ENCODE peak calls at places on chromosomes 13 and 19, in nine cellular contexts. A, X, D, Q, Y, P, C, T and K are unnamed samples.
A peak's percentile ranks its signal among the peaks of the same experiment; 100 is the strongest.

GRCh38 chr19:50315773-50316448 is 13.3 kb downstream of the KCNC3 start:
- DNase-seq in P (no peak), A (no peak), Q (no peak), C (no peak), T (peak; percentile 83), X (no peak), D (no peak), Y (no peak), K (no peak)

GRCh38 chr19:52670046-52670445 is 31.9 kb upstream of the ZNF83 start:
- DNase-seq in T (no peak), D (no peak), Q (no peak), P (peak; percentile 16), Y (no peak), A (no peak), C (no peak), X (no peak), K (no peak)

GRCh38 chr19:44142014-44142523 is 715 bp downstream of the ZNF234 start:
- DNase-seq in Y (peak; percentile 49), A (peak; percentile 43), T (peak; percentile 45), P (peak; percentile 12), Q (no peak), D (peak; percentile 43), C (peak; percentile 52), X (no peak), K (no peak)

GRCh38 chr13:33578786-33579185 is 239.2 kb upstream of the RFC3 start:
- DNase-seq in P (no peak), T (no peak), X (no peak), Q (no peak), Y (peak; percentile 40), D (peak; percentile 68), A (peak; percentile 54), C (peak; percentile 58), K (no peak)

GRCh38 chr19:51277112-51277511 is 26.2 kb downstream of the SIGLECL1 start:
- DNase-seq in X (no peak), D (no peak), A (no peak), Q (no peak), C (no peak), Y (no peak), P (no peak), T (no peak), K (no peak)

GRCh38 chr13:90721937-90722336 is 625.5 kb upstream of the MIR17HG start:
- DNase-seq in Q (no peak), Y (no peak), T (no peak), A (no peak), P (no peak), C (no peak), X (no peak), D (no peak), K (no peak)

GRCh38 chr13:100442095-100442832 is 146.3 kb downstream of the GGACT start:
- DNase-seq in Y (no peak), A (no peak), D (no peak), C (no peak), P (no peak), Q (no peak), T (no peak), X (no peak), K (no peak)

GRCh38 chr19:35037716-35038622 is 3.6 kb upstream of the HPN start:
- DNase-seq in C (peak; percentile 56), X (no peak), P (no peak), T (no peak), Q (no peak), Y (peak; percentile 49), A (peak; percentile 67), D (peak; percentile 59), K (no peak)

GRCh38 chr13:104984296-104984818 is 1551.1 kb downstream of the EFNB2 start:
- DNase-seq in D (peak; percentile 65), Y (peak; percentile 1), T (no peak), A (peak; percentile 71), P (no peak), Q (no peak), X (peak; percentile 49), C (peak; percentile 55), K (no peak)

GRCh38 chr13:53631511-53631910 is 602.9 kb downstream of the OLFM4 start:
- DNase-seq in A (no peak), Y (no peak), D (no peak), X (no peak), Q (no peak), T (no peak), C (no peak), P (no peak), K (no peak)

GRCh38 chr13:111893607-111894443 is 173.1 kb upstream of the SOX1 start:
- DNase-seq in P (no peak), Y (no peak), A (no peak), T (peak; percentile 51), Q (no peak), C (no peak), D (no peak), X (no peak), K (no peak)

GRCh38 chr19:3782903-3783302 is 3.3 kb downstream of the MATK start:
- DNase-seq in P (no peak), A (no peak), Y (no peak), X (no peak), D (no peak), T (no peak), Q (no peak), C (no peak), K (no peak)

GRCh38 chr13:23898101-23898500 is 799 bp upstream of the C1QTNF9B start:
- DNase-seq in Y (peak; percentile 69), X (no peak), Q (peak; percentile 46), P (no peak), D (peak; percentile 82), T (no peak), A (peak; percentile 72), C (peak; percentile 46), K (no peak)

GRCh38 chr13:101098873-101099272 is 317.4 kb downstream of the NALCN start:
- DNase-seq in Q (no peak), D (no peak), T (no peak), Y (no peak), C (no peak), P (no peak), X (no peak), A (no peak), K (no peak)

GRCh38 chr19:3687774-3688706 is 12.2 kb downstream of the PIP5K1C start:
- DNase-seq in X (no peak), A (no peak), P (peak; percentile 57), T (no peak), D (no peak), Q (no peak), Y (no peak), C (no peak), K (peak; percentile 50)

GRCh38 chr13:112486386-112487126 is 101.4 kb downstream of the TUBGCP3 start:
- DNase-seq in T (peak; percentile 28), X (no peak), A (no peak), P (no peak), Q (no peak), Y (no peak), C (no peak), D (no peak), K (no peak)

GRCh38 chr19:19342086-19343015 is 21.7 kb downstream of the MAU2 start:
- DNase-seq in Q (peak; percentile 57), X (peak; percentile 64), P (peak; percentile 67), A (peak; percentile 70), Y (peak; percentile 31), T (peak; percentile 95), C (peak; percentile 66), D (peak; percentile 69), K (peak; percentile 74)

GRCh38 chr19:45560038-45560437 is 24.6 kb downstream of the OPA3 start:
- DNase-seq in Y (no peak), X (no peak), P (no peak), D (no peak), T (no peak), Q (no peak), C (no peak), A (no peak), K (no peak)

GRCh38 chr19:54534156-54534555 is 31.5 kb downstream of the LAIR2 start:
- DNase-seq in P (no peak), C (no peak), Y (no peak), D (no peak), X (no peak), T (no peak), A (no peak), Q (no peak), K (no peak)
- H3K4me3 ChIP-seq in P (no peak overlapping the region), C (no peak overlapping the region), Y (no peak overlapping the region), D (no peak overlapping the region), X (no peak overlapping the region), T (no peak overlapping the region), A (no peak overlapping the region), Q (no peak overlapping the region), K (no peak overlapping the region)

GRCh38 chr19:38596057-38596981 is 21.4 kb downstream of the MAP4K1 start:
- DNase-seq in Y (no peak), D (no peak), A (peak; percentile 16), C (no peak), X (no peak), P (peak; percentile 72), T (peak; percentile 100), Q (peak; percentile 38), K (no peak)

GRCh38 chr19:38587562-38587961 is 30.2 kb downstream of the MAP4K1 start:
- DNase-seq in A (no peak), D (no peak), X (no peak), Y (no peak), T (no peak), P (no peak), C (no peak), Q (no peak), K (no peak)

GRCh38 chr19:38597075-38597474 is 20.7 kb downstream of the MAP4K1 start:
- DNase-seq in P (no peak), T (peak; percentile 63), D (no peak), Y (no peak), C (no peak), X (no peak), A (no peak), Q (no peak), K (no peak)

GRCh38 chr19:38588041-38588440 is 29.7 kb downstream of the MAP4K1 start:
- DNase-seq in P (no peak), T (no peak), A (no peak), Q (no peak), C (no peak), X (no peak), Y (no peak), D (no peak), K (no peak)

GRCh38 chr19:38592940-38593339 is 24.8 kb downstream of the MAP4K1 start:
- DNase-seq in P (no peak), Y (no peak), A (no peak), D (no peak), C (no peak), Q (no peak), T (no peak), X (no peak), K (no peak)
- TF ChIP-seq CTCF in P (no peak), Y (peak; percentile 3), A (no peak), D (no peak), C (no peak), Q (no peak), T (peak; percentile 18), X (no peak), K (no peak)

GRCh38 chr13:48602296-48603040 is 51.3 kb upstream of the CYSLTR2 start:
- DNase-seq in T (no peak), C (no peak), P (no peak), X (no peak), D (no peak), Q (no peak), Y (no peak), A (no peak), K (no peak)
- H3K4me3 ChIP-seq in T (no peak overlapping the region), C (no peak overlapping the region), P (no peak overlapping the region), X (no peak overlapping the region), D (no peak overlapping the region), Q (no peak overlapping the region), Y (no peak overlapping the region), A (no peak overlapping the region), K (no peak overlapping the region)

GRCh38 chr13:79972066-79972569 is 368.8 kb downstream of the SPRY2 start:
- DNase-seq in D (no peak), Y (no peak), T (no peak), X (no peak), P (no peak), Q (no peak), A (no peak), C (no peak), K (no peak)

GRCh38 chr13:79973533-79973963 is 367.4 kb downstream of the SPRY2 start:
- DNase-seq in C (peak; percentile 40), X (peak; percentile 45), P (peak; percentile 18), D (no peak), A (no peak), T (no peak), Y (no peak), Q (no peak), K (no peak)
- TF ChIP-seq CTCF in C (peak; percentile 58), X (peak; percentile 66), P (peak; percentile 41), D (peak; percentile 48), A (peak; percentile 43), T (peak; percentile 39), Y (peak; percentile 49), Q (no peak), K (peak; percentile 46)